ENCODE peak calls at places on chromosomes 2 and 18, in six cellular contexts. Z is GM12878, P is GM12891, B is K562, C is HepG2, J is H1. Y is an unnamed sample.

GRCh38 chr2:45128580-45128997 is 119.3 kb upstream of the SIX2 start:
- DNase-seq in P (no peak), B (no peak), J (peak), C (no peak), Z (no peak), Y (no peak)

GRCh38 chr2:56230171-56230570 is 46.4 kb downstream of the CCDC85A start:
- DNase-seq in B (no peak), C (no peak), Z (no peak), P (no peak), J (no peak), Y (no peak)

GRCh38 chr2:138124521-138124920 is 160.2 kb downstream of the HNMT start:
- DNase-seq in B (no peak), J (no peak), P (no peak), C (no peak), Z (no peak), Y (no peak)

GRCh38 chr2:240467149-240467642 is 31.7 kb downstream of the GPC1 start:
- DNase-seq in J (no peak), P (no peak), B (no peak), Z (no peak), C (no peak), Y (peak)

GRCh38 chr2:1088192-1088860 is 137.7 kb downstream of the SNTG2 start:
- DNase-seq in C (no peak), Z (no peak), J (no peak), B (no peak), P (no peak), Y (no peak)

GRCh38 chr2:64787698-64788097 is 134.0 kb upstream of the SERTAD2 start:
- DNase-seq in P (no peak), J (no peak), Z (no peak), C (no peak), B (no peak), Y (no peak)

GRCh38 chr2:185857676-185858075 is 119.1 kb downstream of the FSIP2 start:
- DNase-seq in J (no peak), B (no peak), P (no peak), Z (no peak), C (no peak), Y (no peak)

GRCh38 chr2:201661366-201661765 is 18.1 kb upstream of the TMEM237 start:
- DNase-seq in B (no peak), P (no peak), C (no peak), J (no peak), Z (no peak), Y (no peak)

GRCh38 chr2:206158563-206159345 is 490 bp downstream of the NDUFS1 start:
- DNase-seq in C (peak), J (no peak), P (no peak), B (no peak), Z (no peak), Y (no peak)

GRCh38 chr18:79694895-79695213 is 15.3 kb downstream of the CTDP1 start:
- DNase-seq in P (no peak), B (no peak), Z (no peak), J (no peak), C (no peak), Y (no peak)

GRCh38 chr18:79692886-79693285 is 13.3 kb downstream of the CTDP1 start:
- DNase-seq in B (no peak), Z (no peak), J (no peak), P (no peak), C (no peak), Y (no peak)

GRCh38 chr18:79692056-79692455 is 12.5 kb downstream of the CTDP1 start:
- DNase-seq in Z (no peak), B (no peak), J (no peak), C (no peak), P (no peak), Y (no peak)

GRCh38 chr18:79695269-79695668 is 15.7 kb downstream of the CTDP1 start:
- DNase-seq in C (no peak), Z (no peak), B (no peak), P (no peak), J (no peak), Y (no peak)

GRCh38 chr18:79693561-79694205 is 14.1 kb downstream of the CTDP1 start:
- DNase-seq in B (peak), J (peak), Z (no peak), C (no peak), P (no peak), Y (no peak)
- TF ChIP-seq POLR2AphosphoS5 in B (no peak), J (no peak), Z (no peak), C (no peak), P (no peak), Y (no peak)

GRCh38 chr2:23940976-23941605 is 828 bp downstream of the UBXN2A start:
- DNase-seq in C (peak), P (no peak), B (no peak), J (no peak), Z (peak), Y (no peak)

GRCh38 chr2:23941644-23942043 is 1.4 kb downstream of the UBXN2A start:
- DNase-seq in P (no peak), J (no peak), C (no peak), B (no peak), Z (no peak), Y (no peak)

GRCh38 chr2:23943666-23944065 is 3.4 kb downstream of the UBXN2A start:
- DNase-seq in B (no peak), Z (no peak), P (no peak), J (no peak), C (no peak), Y (no peak)

GRCh38 chr2:23939054-23939436 is 1.2 kb upstream of the UBXN2A start:
- DNase-seq in B (no peak), C (no peak), P (no peak), J (no peak), Z (no peak), Y (no peak)

GRCh38 chr2:23940262-23940975 is at the start of gene UBXN2A:
- DNase-seq in B (peak), P (peak), J (peak), Z (no peak), C (peak), Y (peak)
- TF ChIP-seq TAF1 in B (peak), P (peak), J (peak), Z (peak), C (peak), Y (peak)

DNA sequence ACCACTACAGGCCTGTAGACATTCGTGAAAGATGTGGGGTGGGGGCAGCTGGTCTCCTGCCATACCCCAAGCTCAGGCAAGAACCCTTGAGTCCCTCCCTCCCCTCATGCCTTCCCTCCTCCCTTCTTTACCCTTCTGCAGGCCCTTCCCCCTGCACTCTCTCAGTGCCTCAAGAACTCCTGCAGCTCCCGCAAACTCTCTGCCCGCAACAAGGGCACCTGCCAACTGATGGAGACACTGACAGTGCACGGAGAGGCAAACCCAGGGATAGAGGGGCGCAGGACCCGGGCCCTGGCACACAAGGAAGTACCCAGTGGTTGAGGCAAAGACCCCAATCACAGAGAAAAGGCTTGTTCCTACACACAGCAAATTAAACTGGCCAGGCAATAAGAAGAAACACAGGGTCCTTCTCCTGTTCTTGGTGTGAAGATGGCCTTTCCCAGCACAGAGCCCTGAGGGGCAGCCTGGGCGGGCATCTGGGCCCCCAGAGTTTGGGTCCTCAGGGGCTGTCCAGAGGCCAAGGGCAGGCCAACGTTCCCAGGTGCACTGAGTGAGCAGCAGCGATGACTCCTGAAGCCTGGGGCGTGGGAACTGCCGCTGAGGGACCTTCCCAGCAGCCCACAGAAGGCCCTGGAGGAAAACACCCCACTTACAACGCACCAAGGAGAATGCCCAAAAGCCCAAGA is 1.6 kb downstream of the TEKT4 start:
- DNase-seq in C (no peak), Z (no peak), P (no peak), J (no peak), B (no peak), Y (peak)
- TF ChIP-seq POLR2A in C (no peak), Z (no peak), P (no peak), J (no peak), B (no peak), Y (no peak)

GRCh38 chr18:4130734-4131719 is 324.1 kb downstream of the DLGAP1 start:
- DNase-seq in P (no peak), C (no peak), Z (no peak), B (no peak), J (no peak), Y (no peak)
- TF ChIP-seq POLR2AphosphoS5 in P (no peak), C (no peak), Z (no peak), B (no peak), J (no peak), Y (no peak)

GRCh38 chr2:225993430-225993829 is 593.9 kb downstream of the NYAP2 start:
- DNase-seq in P (no peak), J (no peak), B (no peak), C (no peak), Z (no peak), Y (no peak)
- TF ChIP-seq TAF1 in P (no peak), J (no peak), B (no peak), C (no peak), Z (no peak), Y (no peak)

Y was measured in GM12892.